ENCODE peak calls at places on chromosomes 4 and X, in ten cellular contexts. G, N, U, A, P, Z, O, R, V and K are unnamed samples.

GRCh38 chrX:40514376-40514775 is 66.4 kb upstream of the ATP6AP2 start:
- DNase-seq in Z (no peak), N (no peak), O (no peak), G (no peak), R (peak), A (no peak), P (no peak), U (no peak), V (no peak), K (no peak)

GRCh38 chr4:123304151-123305021 is 92.2 kb upstream of the SPRY1 start:
- DNase-seq in O (no peak), N (no peak), G (peak), A (no peak), U (peak), P (no peak), Z (no peak), V (peak), R (no peak), K (peak)

GRCh38 chrX:119410027-119410819 is 11.1 kb downstream of the SLC25A43 start:
- DNase-seq in A (no peak), O (no peak), N (peak), U (no peak), V (no peak), G (no peak), R (peak), Z (no peak), P (peak), K (peak)

GRCh38 chrX:50913520-50913919 is 3.0 kb downstream of the BMP15 start:
- DNase-seq in A (no peak), Z (no peak), P (no peak), R (no peak), U (no peak), N (no peak), G (no peak), V (no peak), O (no peak), K (no peak)

GRCh38 chr4:140037353-140038030 is 116.5 kb downstream of the MAML3 start:
- DNase-seq in Z (no peak), P (no peak), V (no peak), N (peak), R (no peak), A (no peak), O (no peak), U (no peak), G (no peak), K (no peak)

GRCh38 chr4:5785806-5786680 is 75.0 kb downstream of the EVC start:
- DNase-seq in V (no peak), N (peak), U (no peak), Z (peak), R (no peak), A (no peak), G (no peak), P (no peak), O (no peak), K (no peak)

GRCh38 chrX:140525448-140525847 is 20.6 kb upstream of the SOX3 start:
- DNase-seq in U (no peak), O (no peak), P (no peak), N (peak), Z (no peak), G (no peak), V (no peak), R (no peak), A (no peak), K (no peak)

GRCh38 chr4:119490335-119490734 is 138.3 kb downstream of the PDE5A start:
- DNase-seq in O (no peak), P (no peak), N (peak), U (no peak), R (no peak), V (no peak), Z (no peak), G (no peak), A (no peak), K (peak)

GRCh38 chr4:126956192-126956897 is 676.4 kb upstream of the INTU start:
- DNase-seq in O (no peak), R (no peak), U (no peak), V (no peak), G (no peak), N (no peak), P (no peak), A (no peak), Z (no peak), K (no peak)

GRCh38 chr4:118284169-118284568 is 68.6 kb downstream of the PRSS12 start:
- DNase-seq in P (no peak), U (no peak), N (peak), G (no peak), A (no peak), V (no peak), O (no peak), Z (no peak), R (no peak), K (no peak)

GRCh38 chr4:17120761-17121160 is 222.3 kb upstream of the LDB2 start:
- DNase-seq in A (no peak), N (peak), U (no peak), R (no peak), V (no peak), P (no peak), G (no peak), Z (no peak), O (no peak), K (no peak)

GRCh38 chrX:118423558-118423957 is 72.1 kb upstream of the DOCK11 start:
- DNase-seq in G (peak), Z (no peak), N (no peak), A (no peak), U (no peak), O (no peak), R (no peak), P (no peak), V (no peak), K (no peak)

GRCh38 chrX:38800981-38801845 is at the start of gene MID1IP1:
- DNase-seq in V (peak), G (no peak), P (peak), R (peak), N (peak), A (peak), Z (peak), O (peak), U (peak), K (peak)

GRCh38 chrX:135977611-135978010 is 3.8 kb upstream of the MMGT1 start:
- DNase-seq in G (no peak), V (no peak), Z (no peak), R (no peak), O (no peak), U (no peak), A (no peak), P (no peak), N (peak), K (no peak)

GRCh38 chr4:93776386-93777080 is 52.0 kb upstream of the ATOH1 start:
- DNase-seq in O (no peak), V (no peak), R (no peak), G (no peak), A (peak), N (peak), Z (no peak), U (no peak), P (no peak), K (no peak)
- TF ChIP-seq CTCF in O (no peak), V (no peak), R (no peak), G (no peak), A (no peak), N (no peak), Z (no peak), U (no peak), P (no peak), K (no peak)

GRCh38 chr4:37917388-37917787 is 26.5 kb downstream of the TBC1D1 start:
- DNase-seq in Z (no peak), N (no peak), R (no peak), U (peak), O (no peak), P (no peak), G (no peak), V (peak), A (no peak), K (no peak)

GRCh38 chr4:37924946-37925345 is 34.1 kb downstream of the TBC1D1 start:
- DNase-seq in R (no peak), Z (no peak), O (no peak), P (no peak), N (no peak), G (no peak), V (no peak), A (no peak), U (no peak), K (no peak)

DNA sequence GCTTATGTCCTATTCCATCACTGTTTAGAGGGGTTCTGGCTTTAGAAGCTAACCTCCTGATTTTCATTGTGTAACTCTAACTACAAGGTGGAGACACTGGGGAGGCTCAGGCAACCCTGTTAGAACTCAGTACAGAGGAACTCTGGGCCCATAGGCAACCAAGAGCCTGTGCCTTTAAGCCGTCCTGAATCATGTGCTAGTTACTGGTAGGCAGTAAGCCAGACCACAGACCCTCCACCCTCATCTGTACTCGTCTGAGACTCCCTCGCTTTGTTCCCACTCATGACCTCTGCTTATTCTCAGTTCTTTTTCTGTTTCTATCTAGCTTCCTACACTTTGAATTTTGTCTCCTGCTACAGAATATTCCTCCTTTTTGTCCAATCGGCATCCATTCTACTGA is 31.4 kb downstream of the TBC1D1 start:
- DNase-seq in R (no peak), U (no peak), O (no peak), A (no peak), V (no peak), P (no peak), G (no peak), Z (no peak), N (peak), K (no peak)
- H3K4me3 ChIP-seq in R (no peak), U (no peak), O (no peak), A (no peak), V (no peak), P (no peak), G (no peak), Z (no peak), N (no peak), K (no peak)

GRCh38 chr4:139017861-139018260 is 2.3 kb downstream of the NOCT start:
- DNase-seq in N (peak), Z (no peak), O (no peak), R (no peak), V (no peak), G (no peak), U (no peak), P (no peak), A (no peak), K (no peak)

GRCh38 chr4:139018501-139018900 is 2.9 kb downstream of the NOCT start:
- DNase-seq in Z (no peak), N (peak), V (no peak), U (no peak), G (no peak), P (no peak), A (no peak), O (no peak), R (no peak), K (no peak)

GRCh38 chr4:139020384-139020783 is 4.8 kb downstream of the NOCT start:
- DNase-seq in G (no peak), A (no peak), Z (no peak), P (no peak), R (no peak), N (no peak), O (no peak), U (no peak), V (no peak), K (peak)

GRCh38 chr4:139015948-139016451 is 419 bp downstream of the NOCT start:
- DNase-seq in R (peak), N (peak), P (peak), V (peak), A (no peak), O (no peak), U (no peak), Z (no peak), G (no peak), K (peak)

GRCh38 chr4:139018971-139019758 is 3.6 kb downstream of the NOCT start:
- DNase-seq in A (no peak), N (peak), P (no peak), R (no peak), Z (no peak), O (peak), G (no peak), U (no peak), V (no peak), K (peak)
- TF ChIP-seq CTCF in A (no peak), N (no peak), P (no peak), R (no peak), Z (no peak), O (no peak), G (no peak), U (no peak), V (no peak), K (peak)

GRCh38 chr4:173499568-173500535 is 30.2 kb downstream of the HAND2 start:
- DNase-seq in V (no peak), P (no peak), N (no peak), O (no peak), A (no peak), Z (no peak), R (no peak), G (no peak), U (no peak), K (peak)
- H3K4me3 ChIP-seq in V (no peak), P (no peak), N (no peak), O (no peak), A (no peak), Z (no peak), R (no peak), G (no peak), U (no peak), K (no peak)

DNA sequence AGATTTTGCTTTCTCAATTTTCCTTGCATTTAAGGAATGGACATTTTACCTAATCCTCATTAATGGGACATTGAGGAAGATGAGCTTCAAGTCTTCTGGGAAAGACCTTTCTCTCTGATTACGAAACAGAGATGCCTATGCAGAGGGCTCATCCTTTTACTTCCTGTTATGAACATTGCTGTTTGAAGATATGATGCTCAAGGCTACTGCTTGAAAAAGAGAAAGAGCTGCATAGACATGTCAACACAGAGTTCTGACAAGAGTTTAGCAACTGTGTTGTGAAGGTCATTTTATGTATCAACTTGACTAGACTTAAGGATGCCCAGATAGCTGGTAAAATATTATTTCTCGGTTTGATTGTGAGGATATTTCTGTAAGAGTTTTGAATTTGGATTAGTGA is 13.8 kb upstream of the GNPDA2 start:
- DNase-seq in V (no peak), P (no peak), G (no peak), O (no peak), U (no peak), N (peak), A (no peak), R (no peak), Z (no peak), K (no peak)
- TF ChIP-seq CTCF in V (no peak), P (no peak), G (no peak), O (no peak), U (no peak), N (no peak), A (no peak), R (no peak), Z (no peak), K (no peak)

DNA sequence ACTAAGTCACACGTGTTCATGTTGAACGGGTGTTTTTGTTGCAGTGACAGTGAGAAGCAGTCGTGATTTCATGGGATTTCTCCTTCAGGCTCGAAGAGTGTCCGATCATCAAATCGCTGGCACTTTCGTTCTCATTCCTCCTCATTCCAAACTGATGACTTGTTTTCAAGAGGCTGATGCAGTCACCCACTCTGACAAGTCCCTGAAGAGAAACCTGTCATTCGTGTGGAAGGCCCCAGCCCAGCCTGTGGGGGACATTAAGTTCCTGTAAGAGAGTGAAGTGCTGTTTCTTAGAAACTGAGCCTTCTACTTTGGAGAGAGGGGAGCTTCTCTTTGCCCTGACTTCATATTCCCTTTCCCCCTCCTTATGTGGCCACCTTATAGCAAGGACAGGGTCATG is 8.0 kb downstream of the REELD1 start:
- DNase-seq in V (no peak), P (no peak), N (peak), R (no peak), U (no peak), Z (no peak), O (no peak), A (no peak), G (no peak), K (no peak)
- H3K4me3 ChIP-seq in V (no peak), P (no peak), N (no peak), R (no peak), U (no peak), Z (no peak), O (no peak), A (no peak), G (no peak), K (no peak)

GRCh38 chrX:53481093-53481492 is 46.9 kb upstream of the HSD17B10 start:
- DNase-seq in A (no peak), N (no peak), U (no peak), R (peak), O (no peak), P (no peak), V (no peak), Z (no peak), G (no peak), K (peak)
- TF ChIP-seq CTCF in A (peak), N (peak), U (no peak), R (peak), O (peak), P (peak), V (no peak), Z (no peak), G (peak), K (peak)

DNA sequence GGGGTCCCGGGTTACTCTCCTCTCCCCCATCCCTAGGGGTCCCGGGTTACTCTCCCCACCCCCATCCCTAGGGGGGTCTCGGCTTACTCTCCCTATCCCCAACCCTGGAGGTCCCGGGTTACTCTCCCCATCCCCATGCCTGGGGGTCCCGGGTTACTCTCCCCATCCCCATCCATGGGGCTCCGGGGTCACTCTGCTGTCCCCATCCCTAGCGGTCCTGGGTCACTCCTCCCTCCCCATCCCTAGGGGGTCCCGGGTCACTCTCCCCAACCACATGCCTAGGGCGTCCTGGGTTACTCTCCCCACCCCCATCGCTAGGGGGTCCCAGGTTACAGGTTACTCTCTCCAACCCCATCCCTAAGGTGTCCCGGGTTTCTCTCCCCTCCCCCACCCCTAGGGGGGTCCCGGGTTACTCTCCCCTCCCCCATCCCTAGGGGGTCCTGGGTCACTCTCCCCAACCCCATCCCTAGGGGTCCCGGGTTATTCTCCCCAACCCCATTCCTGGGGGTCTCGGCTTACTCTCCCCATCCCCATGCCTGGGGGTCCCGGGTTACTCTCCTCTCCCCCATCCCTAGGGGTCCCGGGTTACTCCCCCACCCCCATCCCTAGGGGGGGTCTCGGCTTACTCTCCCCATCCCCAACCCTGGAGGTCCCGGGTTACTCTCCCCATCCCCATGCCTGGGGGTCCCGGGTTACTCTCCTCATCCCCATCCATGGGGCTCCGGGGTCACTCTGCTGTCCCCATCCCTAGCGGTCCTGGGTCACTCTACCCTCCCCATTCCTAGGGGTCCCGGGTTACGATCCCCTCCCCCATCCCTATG is 823 bp downstream of the ASMTL start:
- DNase-seq in G (no peak), O (no peak), A (no peak), V (no peak), N (no peak), P (no peak), U (peak), R (peak), Z (peak), K (peak)
- H3K4me3 ChIP-seq in G (peak), O (peak), A (peak), V (peak), N (peak), P (peak), U (peak), R (peak), Z (peak), K (peak)

DNA sequence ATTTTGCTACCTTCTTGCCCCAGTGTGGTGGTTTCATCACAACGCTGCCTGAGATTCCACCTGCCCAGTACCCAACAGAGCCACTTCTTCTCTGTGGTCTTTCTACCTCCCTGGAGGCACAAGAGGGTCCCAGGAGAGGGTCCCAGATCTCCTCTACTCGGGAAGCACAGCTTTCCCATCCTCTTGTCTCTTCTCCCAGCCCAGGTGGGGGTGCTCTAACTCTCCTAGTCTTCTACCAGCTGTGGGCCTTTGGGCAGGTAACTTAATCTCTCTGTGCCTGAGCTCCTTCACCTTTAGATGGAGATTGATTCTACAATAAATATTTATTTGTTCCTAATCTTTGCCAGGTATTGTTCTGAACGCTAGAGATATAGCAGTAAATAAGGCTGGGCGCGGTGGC is 1.8 kb upstream of the HPGDS start:
- DNase-seq in P (no peak), V (no peak), O (no peak), U (no peak), G (no peak), A (no peak), Z (no peak), R (no peak), N (no peak), K (no peak)
- TF ChIP-seq CTCF in P (no peak), V (no peak), O (no peak), U (no peak), G (no peak), A (no peak), Z (no peak), R (no peak), N (no peak), K (no peak)